ENCODE peak calls at places on chromosome 2, in six cellular contexts. One of them, this sample, is unnamed.

GRCh38 chr2:44759823-44760222 is 181.7 kb upstream of the SIX3 start:
- DNase-seq in astrocyte of the spinal cord: no peak
- DNase-seq in fibroblast of lung: no peak
- DNase-seq in OCI-LY7: no peak
- DNase-seq in cardiac fibroblast: peak
- DNase-seq in upper lobe of right lung: no peak
- DNase-seq in this sample: no peak

GRCh38 chr2:100713106-100713505 is 106.8 kb upstream of the NPAS2 start:
- DNase-seq in astrocyte of the spinal cord: no peak
- DNase-seq in fibroblast of lung: no peak
- DNase-seq in OCI-LY7: no peak
- DNase-seq in cardiac fibroblast: no peak
- DNase-seq in upper lobe of right lung: no peak
- DNase-seq in this sample: no peak

GRCh38 chr2:10382313-10383061 is 65.6 kb downstream of the ODC1 start:
- DNase-seq in astrocyte of the spinal cord: no peak
- DNase-seq in fibroblast of lung: no peak
- DNase-seq in OCI-LY7: peak
- DNase-seq in cardiac fibroblast: no peak
- DNase-seq in upper lobe of right lung: peak
- DNase-seq in this sample: peak

GRCh38 chr2:191151315-191151698 is 513 bp upstream of the STAT4 start:
- DNase-seq in astrocyte of the spinal cord: no peak
- DNase-seq in fibroblast of lung: no peak
- DNase-seq in OCI-LY7: no peak
- DNase-seq in cardiac fibroblast: no peak
- DNase-seq in upper lobe of right lung: no peak
- DNase-seq in this sample: no peak

GRCh38 chr2:238808761-238809160 is 39.1 kb upstream of the TWIST2 start:
- DNase-seq in astrocyte of the spinal cord: no peak
- DNase-seq in fibroblast of lung: no peak
- DNase-seq in OCI-LY7: no peak
- DNase-seq in cardiac fibroblast: no peak
- DNase-seq in upper lobe of right lung: no peak
- DNase-seq in this sample: no peak

GRCh38 chr2:167581961-167582574 is 665.3 kb downstream of the STK39 start:
- DNase-seq in astrocyte of the spinal cord: peak
- DNase-seq in fibroblast of lung: peak
- DNase-seq in OCI-LY7: no peak
- DNase-seq in cardiac fibroblast: no peak
- DNase-seq in upper lobe of right lung: no peak
- DNase-seq in this sample: no peak

GRCh38 chr2:50658883-50659282 is 373.0 kb downstream of the NRXN1 start:
- DNase-seq in astrocyte of the spinal cord: no peak
- DNase-seq in fibroblast of lung: no peak
- DNase-seq in OCI-LY7: no peak
- DNase-seq in cardiac fibroblast: no peak
- DNase-seq in upper lobe of right lung: no peak
- DNase-seq in this sample: no peak

GRCh38 chr2:32910883-32911598 is 35.7 kb upstream of the LTBP1 start:
- DNase-seq in astrocyte of the spinal cord: peak
- DNase-seq in fibroblast of lung: no peak
- DNase-seq in OCI-LY7: peak
- DNase-seq in cardiac fibroblast: no peak
- DNase-seq in upper lobe of right lung: no peak
- DNase-seq in this sample: no peak

GRCh38 chr2:133566967-133567645 is 1.2 kb downstream of the NCKAP5 start:
- DNase-seq in astrocyte of the spinal cord: peak
- DNase-seq in fibroblast of lung: peak
- DNase-seq in OCI-LY7: no peak
- DNase-seq in cardiac fibroblast: peak
- DNase-seq in upper lobe of right lung: peak
- DNase-seq in this sample: no peak

GRCh38 chr2:85255813-85256581 is 71.8 kb downstream of the TGOLN2 start:
- DNase-seq in astrocyte of the spinal cord: peak
- DNase-seq in fibroblast of lung: peak
- DNase-seq in OCI-LY7: no peak
- DNase-seq in cardiac fibroblast: peak
- DNase-seq in upper lobe of right lung: no peak
- DNase-seq in this sample: no peak

GRCh38 chr2:219744698-219745097 is 117.3 kb downstream of the SLC4A3 start:
- DNase-seq in astrocyte of the spinal cord: no peak
- DNase-seq in fibroblast of lung: no peak
- DNase-seq in OCI-LY7: no peak
- DNase-seq in cardiac fibroblast: no peak
- DNase-seq in upper lobe of right lung: no peak
- DNase-seq in this sample: no peak

GRCh38 chr2:138919336-138919735 is 139.1 kb upstream of the NXPH2 start:
- DNase-seq in astrocyte of the spinal cord: no peak
- DNase-seq in fibroblast of lung: no peak
- DNase-seq in OCI-LY7: no peak
- DNase-seq in cardiac fibroblast: no peak
- DNase-seq in upper lobe of right lung: no peak
- DNase-seq in this sample: no peak

GRCh38 chr2:138922973-138923563 is 142.9 kb upstream of the NXPH2 start:
- DNase-seq in astrocyte of the spinal cord: peak
- DNase-seq in fibroblast of lung: peak
- DNase-seq in OCI-LY7: peak
- DNase-seq in cardiac fibroblast: peak
- DNase-seq in upper lobe of right lung: no peak
- DNase-seq in this sample: no peak
- TF ChIP-seq CTCF in astrocyte of the spinal cord: peak
- TF ChIP-seq CTCF in fibroblast of lung: peak
- TF ChIP-seq CTCF in OCI-LY7: peak
- TF ChIP-seq CTCF in cardiac fibroblast: peak
- TF ChIP-seq CTCF in upper lobe of right lung: peak
- TF ChIP-seq CTCF in this sample: no peak

GRCh38 chr2:199682001-199682400 is 169.0 kb downstream of the FTCDNL1 start:
- DNase-seq in astrocyte of the spinal cord: no peak
- DNase-seq in fibroblast of lung: no peak
- DNase-seq in OCI-LY7: no peak
- DNase-seq in cardiac fibroblast: no peak
- DNase-seq in upper lobe of right lung: no peak
- DNase-seq in this sample: no peak

GRCh38 chr2:199684832-199685231 is 166.2 kb downstream of the FTCDNL1 start:
- DNase-seq in astrocyte of the spinal cord: no peak
- DNase-seq in fibroblast of lung: no peak
- DNase-seq in OCI-LY7: no peak
- DNase-seq in cardiac fibroblast: no peak
- DNase-seq in upper lobe of right lung: no peak
- DNase-seq in this sample: no peak

GRCh38 chr2:199685669-199686068 is 165.3 kb downstream of the FTCDNL1 start:
- DNase-seq in astrocyte of the spinal cord: no peak
- DNase-seq in fibroblast of lung: no peak
- DNase-seq in OCI-LY7: no peak
- DNase-seq in cardiac fibroblast: no peak
- DNase-seq in upper lobe of right lung: no peak
- DNase-seq in this sample: no peak

GRCh38 chr2:199680482-199680881 is 170.5 kb downstream of the FTCDNL1 start:
- DNase-seq in astrocyte of the spinal cord: no peak
- DNase-seq in fibroblast of lung: no peak
- DNase-seq in OCI-LY7: no peak
- DNase-seq in cardiac fibroblast: no peak
- DNase-seq in upper lobe of right lung: no peak
- DNase-seq in this sample: no peak

DNA sequence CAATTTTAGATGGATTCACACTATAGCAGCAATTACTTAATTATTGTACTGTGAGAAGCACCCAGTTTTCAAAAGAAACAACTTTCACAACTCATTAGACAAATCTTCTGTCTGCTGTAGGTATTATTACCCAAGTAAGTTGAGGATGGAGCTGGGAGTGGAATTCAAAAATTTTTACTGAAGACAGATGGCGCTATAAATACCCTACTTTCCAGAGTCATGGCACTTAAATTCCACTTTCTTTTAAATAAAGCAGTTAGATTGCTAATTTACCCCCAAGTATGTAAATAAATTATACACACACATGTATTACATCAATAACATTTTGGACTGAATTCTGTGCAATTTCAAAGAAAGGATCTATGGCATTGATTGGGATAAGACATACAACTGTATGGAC is 166.8 kb downstream of the FTCDNL1 start:
- DNase-seq in astrocyte of the spinal cord: no peak
- DNase-seq in fibroblast of lung: no peak
- DNase-seq in OCI-LY7: no peak
- DNase-seq in cardiac fibroblast: no peak
- DNase-seq in upper lobe of right lung: no peak
- DNase-seq in this sample: no peak
- TF ChIP-seq CTCF in astrocyte of the spinal cord: no peak
- TF ChIP-seq CTCF in fibroblast of lung: no peak
- TF ChIP-seq CTCF in OCI-LY7: peak
- TF ChIP-seq CTCF in cardiac fibroblast: no peak
- TF ChIP-seq CTCF in upper lobe of right lung: no peak
- TF ChIP-seq CTCF in this sample: no peak

DNA sequence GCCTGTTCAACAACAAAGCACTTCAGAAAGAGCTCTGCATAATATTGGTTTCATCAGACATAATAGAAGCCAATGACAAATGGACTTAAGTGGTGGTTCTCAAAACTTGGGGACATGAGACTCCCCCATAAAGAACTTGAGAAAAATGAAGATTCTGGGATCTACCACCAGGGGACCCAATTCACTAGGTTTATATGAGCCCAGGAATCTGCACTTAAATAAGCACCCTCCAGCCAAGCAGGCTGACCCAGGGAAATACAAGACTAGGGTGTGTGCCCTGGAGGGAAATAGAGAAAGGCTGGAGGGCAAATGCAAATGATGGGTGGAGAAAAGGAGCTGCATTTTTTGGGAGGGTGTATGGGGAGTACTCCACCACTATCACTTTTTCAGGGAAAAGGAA is 52.5 kb downstream of the SATB2 start:
- DNase-seq in astrocyte of the spinal cord: no peak
- DNase-seq in fibroblast of lung: peak
- DNase-seq in OCI-LY7: no peak
- DNase-seq in cardiac fibroblast: peak
- DNase-seq in upper lobe of right lung: no peak
- DNase-seq in this sample: no peak
- TF ChIP-seq CTCF in astrocyte of the spinal cord: peak
- TF ChIP-seq CTCF in fibroblast of lung: peak
- TF ChIP-seq CTCF in OCI-LY7: peak
- TF ChIP-seq CTCF in cardiac fibroblast: peak
- TF ChIP-seq CTCF in upper lobe of right lung: no peak
- TF ChIP-seq CTCF in this sample: peak

GRCh38 chr2:21404827-21405625 is 281.3 kb downstream of the TDRD15 start:
- DNase-seq in astrocyte of the spinal cord: no peak
- DNase-seq in fibroblast of lung: no peak
- DNase-seq in OCI-LY7: no peak
- DNase-seq in cardiac fibroblast: no peak
- DNase-seq in upper lobe of right lung: no peak
- DNase-seq in this sample: no peak
- TF ChIP-seq CTCF in astrocyte of the spinal cord: no peak
- TF ChIP-seq CTCF in fibroblast of lung: no peak
- TF ChIP-seq CTCF in OCI-LY7: no peak
- TF ChIP-seq CTCF in cardiac fibroblast: no peak
- TF ChIP-seq CTCF in upper lobe of right lung: no peak
- TF ChIP-seq CTCF in this sample: no peak

GRCh38 chr2:66981074-66981473 is 416.1 kb upstream of the ETAA1 start:
- DNase-seq in astrocyte of the spinal cord: no peak
- DNase-seq in fibroblast of lung: no peak
- DNase-seq in OCI-LY7: no peak
- DNase-seq in cardiac fibroblast: no peak
- DNase-seq in upper lobe of right lung: no peak
- DNase-seq in this sample: no peak

GRCh38 chr2:66985901-66986300 is 411.2 kb upstream of the ETAA1 start:
- DNase-seq in astrocyte of the spinal cord: no peak
- DNase-seq in fibroblast of lung: peak
- DNase-seq in OCI-LY7: no peak
- DNase-seq in cardiac fibroblast: no peak
- DNase-seq in upper lobe of right lung: no peak
- DNase-seq in this sample: no peak

GRCh38 chr2:66984864-66985263 is 412.3 kb upstream of the ETAA1 start:
- DNase-seq in astrocyte of the spinal cord: no peak
- DNase-seq in fibroblast of lung: no peak
- DNase-seq in OCI-LY7: no peak
- DNase-seq in cardiac fibroblast: no peak
- DNase-seq in upper lobe of right lung: no peak
- DNase-seq in this sample: no peak

GRCh38 chr2:66987747-66988146 is 409.4 kb upstream of the ETAA1 start:
- DNase-seq in astrocyte of the spinal cord: no peak
- DNase-seq in fibroblast of lung: no peak
- DNase-seq in OCI-LY7: no peak
- DNase-seq in cardiac fibroblast: no peak
- DNase-seq in upper lobe of right lung: no peak
- DNase-seq in this sample: no peak

DNA sequence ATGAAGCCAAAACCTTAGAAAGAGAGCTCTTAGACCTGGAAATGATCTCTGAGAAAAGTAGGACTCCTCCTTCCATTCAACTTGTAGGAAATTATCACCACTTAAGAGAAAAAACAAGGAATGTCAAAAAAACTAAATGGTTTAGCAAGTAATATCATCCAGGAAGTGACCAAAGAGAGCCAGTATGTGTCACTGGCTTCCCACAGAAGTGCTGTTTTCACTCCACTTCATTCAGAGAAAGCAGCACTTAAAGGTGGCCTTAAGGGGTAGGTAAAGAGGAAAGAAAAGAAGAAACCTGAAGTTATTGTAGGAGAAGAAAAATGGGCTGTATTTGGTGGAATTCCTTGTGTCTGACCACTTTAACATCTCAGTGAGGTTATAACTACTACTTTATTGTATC is 414.4 kb upstream of the ETAA1 start:
- DNase-seq in astrocyte of the spinal cord: no peak
- DNase-seq in fibroblast of lung: no peak
- DNase-seq in OCI-LY7: peak
- DNase-seq in cardiac fibroblast: peak
- DNase-seq in upper lobe of right lung: no peak
- DNase-seq in this sample: no peak
- TF ChIP-seq CTCF in astrocyte of the spinal cord: no peak
- TF ChIP-seq CTCF in fibroblast of lung: no peak
- TF ChIP-seq CTCF in OCI-LY7: no peak
- TF ChIP-seq CTCF in cardiac fibroblast: no peak
- TF ChIP-seq CTCF in upper lobe of right lung: no peak
- TF ChIP-seq CTCF in this sample: no peak

DNA sequence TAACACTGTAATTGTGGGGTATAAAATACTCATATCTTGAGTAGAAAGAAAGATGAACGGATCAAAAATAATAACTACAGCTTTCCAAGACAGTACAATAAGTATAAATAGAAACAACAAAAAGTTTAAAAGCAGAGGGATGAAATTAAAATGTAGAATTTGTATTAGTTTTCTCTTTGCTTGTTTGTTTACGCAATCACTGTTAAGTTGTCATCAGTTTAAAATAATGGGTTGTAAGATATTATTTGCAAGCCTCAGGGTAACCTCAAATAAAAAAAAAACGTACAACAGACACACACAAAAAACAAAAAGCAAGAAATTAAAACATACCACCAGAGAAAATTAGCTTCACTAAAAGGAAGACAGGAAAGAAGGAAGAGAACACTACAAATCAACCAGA is 18.0 kb upstream of the ABCB11 start:
- DNase-seq in astrocyte of the spinal cord: no peak
- DNase-seq in fibroblast of lung: no peak
- DNase-seq in OCI-LY7: no peak
- DNase-seq in cardiac fibroblast: no peak
- DNase-seq in upper lobe of right lung: no peak
- DNase-seq in this sample: no peak
- TF ChIP-seq CTCF in astrocyte of the spinal cord: no peak
- TF ChIP-seq CTCF in fibroblast of lung: no peak
- TF ChIP-seq CTCF in OCI-LY7: no peak
- TF ChIP-seq CTCF in cardiac fibroblast: no peak
- TF ChIP-seq CTCF in upper lobe of right lung: no peak
- TF ChIP-seq CTCF in this sample: no peak